ENCODE peak calls at places on chromosomes 4 and X, in nine cellular contexts. S is spleen, N is endothelial cell of umbilical vein, W is AG04450, E is H1, Y is left ventricle myocardium inferior, P is brain microvascular endothelial cell, Q is breast epithelium, L is lower lobe of right lung. T is an unnamed sample.

GRCh38 chrX:70454441-70455365 is 10.1 kb downstream of the DLG3 start:
- DNase-seq in S (peak; percentile 87), N (peak; percentile 49), W (no peak), E (peak; percentile 86), Y (peak; percentile 71), P (peak; percentile 49), Q (peak; percentile 73), L (peak; percentile 86), T (peak; percentile 75)

GRCh38 chrX:80766916-80767315 is 42.8 kb downstream of the BRWD3 start:
- DNase-seq in S (no peak), N (no peak), W (no peak), E (no peak), Y (no peak), P (no peak), Q (no peak), L (no peak), T (no peak)

GRCh38 chrX:69546417-69546816 is 42.3 kb downstream of the NALF2 start:
- DNase-seq in S (no peak), N (no peak), W (no peak), E (no peak), Y (no peak), P (no peak), Q (no peak), L (no peak), T (no peak)

GRCh38 chr4:188993871-188994270 is 854.6 kb downstream of the TRIML1 start:
- DNase-seq in S (no peak), N (no peak), W (no peak), E (no peak), Y (no peak), P (no peak), Q (no peak), L (no peak), T (no peak)

GRCh38 chrX:29890004-29890403 is 325.4 kb upstream of the MAGEB2 start:
- DNase-seq in S (no peak), N (no peak), W (no peak), E (no peak), Y (no peak), P (no peak), Q (no peak), L (no peak), T (no peak)

GRCh38 chr4:71259911-71260331 is 78.9 kb upstream of the SLC4A4 start:
- DNase-seq in S (no peak), N (no peak), W (no peak), E (no peak), Y (no peak), P (no peak), Q (peak; percentile 17), L (no peak), T (no peak)

GRCh38 chr4:45662996-45663395 is 460.9 kb downstream of the GABRG1 start:
- DNase-seq in S (no peak), N (no peak), W (no peak), E (no peak), Y (peak; percentile 48), P (peak; percentile 17), Q (no peak), L (peak; percentile 45), T (no peak)

GRCh38 chrX:38880460-38880859 is 79.2 kb downstream of the MID1IP1 start:
- DNase-seq in S (no peak), N (peak; percentile 1), W (no peak), E (no peak), Y (no peak), P (peak; percentile 21), Q (no peak), L (no peak), T (no peak)

GRCh38 chr4:110643096-110643495 is 20.2 kb upstream of the PITX2 start:
- DNase-seq in S (no peak), N (no peak), W (no peak), E (no peak), Y (no peak), P (no peak), Q (no peak), L (no peak), T (no peak)

GRCh38 chrX:23012636-23013035 is 12.9 kb downstream of the DDX53 start:
- DNase-seq in S (no peak), N (no peak), W (no peak), E (no peak), Y (no peak), P (no peak), Q (no peak), L (no peak), T (no peak)

GRCh38 chr4:40736910-40737309 is 12.8 kb upstream of the NSUN7 start:
- DNase-seq in S (no peak), N (peak; percentile 30), W (no peak), E (no peak), Y (no peak), P (no peak), Q (no peak), L (no peak), T (no peak)

GRCh38 chr4:124884316-124884715 is 171.8 kb upstream of the ANKRD50 start:
- DNase-seq in S (no peak), N (no peak), W (no peak), E (no peak), Y (no peak), P (no peak), Q (no peak), L (no peak), T (no peak)

GRCh38 chr4:182904271-182904761 is 12.9 kb downstream of the DCTD start:
- DNase-seq in S (no peak), N (no peak), W (no peak), E (peak; percentile 32), Y (no peak), P (no peak), Q (no peak), L (no peak), T (no peak)

GRCh38 chrX:150087612-150088011 is 149.3 kb upstream of the EOLA2 start:
- DNase-seq in S (no peak), N (no peak), W (no peak), E (no peak), Y (no peak), P (no peak), Q (no peak), L (no peak), T (no peak)

GRCh38 chrX:124651031-124651430 is 304.7 kb downstream of the SH2D1A start:
- DNase-seq in S (no peak), N (no peak), W (no peak), E (no peak), Y (no peak), P (no peak), Q (no peak), L (no peak), T (no peak)

GRCh38 chrX:149630681-149631292 is 805 bp downstream of the TMEM185A start:
- DNase-seq in S (no peak), N (peak; percentile 58), W (peak; percentile 4), E (no peak), Y (no peak), P (peak; percentile 19), Q (no peak), L (no peak), T (no peak)

GRCh38 chrX:87900320-87900908 is 382.8 kb downstream of the KLHL4 start:
- DNase-seq in S (no peak), N (no peak), W (no peak), E (no peak), Y (no peak), P (no peak), Q (no peak), L (no peak), T (no peak)

GRCh38 chr4:33494150-33494549 is 2750.2 kb downstream of the ARAP2 start:
- DNase-seq in S (no peak), N (no peak), W (no peak), E (no peak), Y (no peak), P (no peak), Q (no peak), L (no peak), T (no peak)

GRCh38 chrX:11755724-11756123 is 2.3 kb upstream of the MSL3 start:
- DNase-seq in S (no peak), N (no peak), W (no peak), E (no peak), Y (no peak), P (no peak), Q (no peak), L (no peak), T (no peak)

GRCh38 chrX:11756354-11757318 is 1.4 kb upstream of the MSL3 start:
- DNase-seq in S (no peak), N (no peak), W (no peak), E (no peak), Y (no peak), P (no peak), Q (no peak), L (no peak), T (no peak)

GRCh38 chrX:11758400-11759171 is 549 bp downstream of the MSL3 start:
- DNase-seq in S (peak; percentile 96), N (peak; percentile 78), W (peak; percentile 21), E (peak; percentile 84), Y (peak; percentile 88), P (peak; percentile 71), Q (peak; percentile 53), L (peak; percentile 93), T (peak; percentile 83)

GRCh38 chrX:11757729-11758399 is at the start of gene MSL3:
- DNase-seq in S (peak; percentile 93), N (peak; percentile 71), W (no peak), E (peak; percentile 57), Y (peak; percentile 58), P (peak; percentile 29), Q (peak; percentile 19), L (peak; percentile 76), T (no peak)

DNA sequence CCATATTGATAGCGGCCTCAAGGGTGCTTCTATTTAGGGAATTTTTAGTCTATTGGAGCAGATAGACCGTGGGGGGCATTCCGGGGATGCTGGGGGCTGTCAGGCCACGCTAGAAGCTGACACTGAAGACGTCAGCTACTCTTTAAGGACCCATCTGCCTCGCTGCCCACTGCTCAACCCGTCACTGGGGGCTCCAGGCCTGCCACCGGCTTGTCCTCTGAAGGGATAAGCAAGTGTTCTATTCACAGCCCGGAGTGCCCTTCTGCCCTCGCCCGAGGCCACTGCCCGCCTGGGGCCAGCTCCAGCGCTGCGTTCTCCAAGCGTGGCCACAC is 674 bp upstream of the MSL3 start:
- DNase-seq in S (no peak), N (no peak), W (no peak), E (no peak), Y (no peak), P (no peak), Q (no peak), L (no peak), T (no peak)
- H3K27ac ChIP-seq in S (peak overlapping the region; percentile 84), N (no peak overlapping the region), W (no peak overlapping the region), E (no peak overlapping the region), Y (peak overlapping the region; percentile 92), P (no peak overlapping the region), Q (peak overlapping the region; percentile 95), L (peak overlapping the region; percentile 89), T (peak overlapping the region; percentile 92)

GRCh38 chr4:185846550-185847210 is 34.7 kb upstream of the SORBS2 start:
- DNase-seq in S (no peak), N (no peak), W (no peak), E (no peak), Y (no peak), P (peak; percentile 52), Q (no peak), L (no peak), T (no peak)
- H3K27ac ChIP-seq in S (no peak overlapping the region), N (no peak overlapping the region), W (no peak overlapping the region), E (no peak overlapping the region), Y (peak overlapping the region; percentile 90), P (peak overlapping the region; percentile 89), Q (no peak overlapping the region), L (no peak overlapping the region), T (no peak overlapping the region)

GRCh38 chr4:123446791-123447474 is 50.3 kb downstream of the SPRY1 start:
- DNase-seq in S (no peak), N (no peak), W (no peak), E (no peak), Y (no peak), P (no peak), Q (no peak), L (no peak), T (no peak)
- H3K27ac ChIP-seq in S (no peak overlapping the region), N (no peak overlapping the region), W (no peak overlapping the region), E (no peak overlapping the region), Y (no peak overlapping the region), P (no peak overlapping the region), Q (no peak overlapping the region), L (no peak overlapping the region), T (no peak overlapping the region)

GRCh38 chr4:85672116-85672515 is 197.2 kb downstream of the ARHGAP24 start:
- DNase-seq in S (no peak), N (no peak), W (no peak), E (no peak), Y (no peak), P (no peak), Q (no peak), L (no peak), T (no peak)
- H3K27ac ChIP-seq in S (peak overlapping the region; percentile 16), N (no peak overlapping the region), W (no peak overlapping the region), E (no peak overlapping the region), Y (peak overlapping the region; percentile 64), P (no peak overlapping the region), Q (peak overlapping the region; percentile 57), L (peak overlapping the region; percentile 28), T (no peak overlapping the region)